ENCODE peak calls at places on chromosome 2, in eight cellular contexts. K, V, E, G, C, A, S and H are unnamed samples.

GRCh38 chr2:7929276-7929675 is 752.6 kb upstream of the ID2 start:
- DNase-seq in C (no peak), G (no peak), E (no peak), V (no peak), A (no peak), K (no peak), S (no peak), H (no peak)

GRCh38 chr2:201444676-201445441 is 6.4 kb downstream of the TRAK2 start:
- DNase-seq in A (no peak), K (no peak), C (no peak), G (no peak), V (no peak), S (no peak), E (no peak), H (no peak)

GRCh38 chr2:239544846-239545465 is 144.1 kb upstream of the HDAC4 start:
- DNase-seq in G (peak), A (no peak), V (peak), K (peak), C (no peak), S (no peak), E (peak), H (no peak)

GRCh38 chr2:73239776-73240175 is 5.7 kb downstream of the CCT7 start:
- DNase-seq in K (no peak), A (no peak), G (no peak), S (no peak), C (no peak), E (no peak), V (no peak), H (no peak)

GRCh38 chr2:134405641-134406081 is 151.8 kb downstream of the MGAT5 start:
- DNase-seq in V (no peak), A (no peak), G (no peak), S (peak), E (no peak), K (no peak), C (no peak), H (no peak)

GRCh38 chr2:16633632-16634430 is 31.8 kb downstream of the CYRIA start:
- DNase-seq in C (no peak), E (no peak), G (no peak), S (peak), K (no peak), V (no peak), A (no peak), H (no peak)

GRCh38 chr2:221350621-221351020 is 221.5 kb downstream of the EPHA4 start:
- DNase-seq in K (no peak), V (no peak), C (no peak), E (no peak), G (no peak), S (no peak), A (no peak), H (no peak)

GRCh38 chr2:23545391-23545790 is 160.4 kb downstream of the KLHL29 start:
- DNase-seq in S (no peak), K (no peak), G (no peak), A (no peak), E (no peak), V (no peak), C (no peak), H (no peak)

GRCh38 chr2:127086800-127087737 is 19.9 kb downstream of the BIN1 start:
- DNase-seq in E (no peak), A (peak), S (peak), G (peak), V (no peak), C (peak), K (no peak), H (peak)

GRCh38 chr2:119659601-119660342 is 19.2 kb upstream of the TMEM177 start:
- DNase-seq in S (peak), E (no peak), K (no peak), A (peak), V (peak), C (no peak), G (peak), H (no peak)

GRCh38 chr2:237581751-237582746 is 8.5 kb downstream of the RAB17 start:
- DNase-seq in A (peak), C (peak), E (peak), G (peak), V (peak), K (no peak), S (peak), H (no peak)

GRCh38 chr2:62705859-62706720 is 577 bp downstream of the EHBP1 start:
- DNase-seq in G (peak), K (no peak), E (peak), C (no peak), A (peak), S (peak), V (no peak), H (no peak)